ENCODE peak calls at places on chromosome 4, in five cellular contexts. C is tibial nerve, F is fibroblast of villous mesenchyme, S is AG04450, M is HCT116. E is an unnamed sample.

GRCh38 chr4:15402146-15402545 is 25.7 kb upstream of the C1QTNF7 start:
- DNase-seq in M (no peak), S (peak), F (peak), C (no peak), E (peak)

GRCh38 chr4:77251751-77252150 is 94.7 kb downstream of the CCNG2 start:
- DNase-seq in S (no peak), F (no peak), C (no peak), M (no peak), E (no peak)

GRCh38 chr4:137226900-137227299 is 305.4 kb downstream of the PCDH18 start:
- DNase-seq in S (no peak), C (no peak), F (peak), M (peak), E (no peak)

GRCh38 chr4:120801171-120801758 is 121.3 kb downstream of the PRDM5 start:
- DNase-seq in F (peak), S (peak), M (no peak), C (no peak), E (peak)

GRCh38 chr4:111986125-111986524 is 159.1 kb upstream of the FAM241A start:
- DNase-seq in S (no peak), C (no peak), F (no peak), M (no peak), E (no peak)

GRCh38 chr4:114563536-114564315 is 34.9 kb upstream of the UGT8 start:
- DNase-seq in C (no peak), M (no peak), S (no peak), F (no peak), E (peak)

GRCh38 chr4:150784305-150784704 is 202.4 kb downstream of the MAB21L2 start:
- DNase-seq in S (no peak), M (no peak), F (no peak), C (no peak), E (no peak)

GRCh38 chr4:147560632-147561031 is 56.6 kb upstream of the TMEM184C start:
- DNase-seq in S (no peak), C (no peak), F (peak), M (no peak), E (peak)

GRCh38 chr4:3205995-3206394 is 43.0 kb upstream of the MSANTD1 start:
- DNase-seq in C (no peak), M (no peak), F (no peak), S (no peak), E (no peak)

GRCh38 chr4:2390146-2390545 is 28.3 kb downstream of the ZFYVE28 start:
- DNase-seq in C (no peak), F (no peak), S (no peak), M (no peak), E (peak)

GRCh38 chr4:6910340-6910959 is 824 bp downstream of the TBC1D14 start:
- DNase-seq in C (no peak), S (no peak), M (no peak), F (no peak), E (no peak)

GRCh38 chr4:70739496-70740337 is 18.0 kb downstream of the RUFY3 start:
- DNase-seq in S (no peak), F (peak), C (no peak), M (no peak), E (no peak)

GRCh38 chr4:73086095-73086869 is 16.8 kb upstream of the COX18 start:
- DNase-seq in M (no peak), S (no peak), F (peak), C (no peak), E (no peak)

GRCh38 chr4:182808673-182809416 is 108.3 kb downstream of the DCTD start:
- DNase-seq in M (no peak), F (no peak), C (no peak), S (no peak), E (no peak)

GRCh38 chr4:108902769-108903168 is 139.9 kb upstream of the ETNPPL start:
- DNase-seq in M (no peak), F (no peak), C (no peak), S (no peak), E (no peak)

GRCh38 chr4:175656615-175657014 is 155.4 kb downstream of the GPM6A start:
- DNase-seq in C (no peak), F (peak), M (no peak), S (no peak), E (no peak)

GRCh38 chr4:137819964-137820383 is 287.7 kb upstream of the PCDH18 start:
- DNase-seq in C (no peak), F (peak), M (peak), S (peak), E (peak)

GRCh38 chr4:58807843-58808605 is 1697.8 kb upstream of the IGFBP7 start:
- DNase-seq in M (no peak), C (no peak), S (no peak), F (no peak), E (no peak)

GRCh38 chr4:88575222-88575621 is 17.1 kb upstream of the HERC3 start:
- DNase-seq in S (no peak), F (no peak), M (no peak), C (no peak), E (no peak)

GRCh38 chr4:88573995-88574394 is 18.3 kb upstream of the HERC3 start:
- DNase-seq in C (no peak), M (peak), F (peak), S (no peak), E (peak)

GRCh38 chr4:88567591-88567990 is 24.7 kb upstream of the HERC3 start:
- DNase-seq in S (no peak), M (no peak), C (no peak), F (peak), E (no peak)

GRCh38 chr4:88569944-88570455 is 22.3 kb upstream of the HERC3 start:
- DNase-seq in C (no peak), F (no peak), M (no peak), S (no peak), E (no peak)

DNA sequence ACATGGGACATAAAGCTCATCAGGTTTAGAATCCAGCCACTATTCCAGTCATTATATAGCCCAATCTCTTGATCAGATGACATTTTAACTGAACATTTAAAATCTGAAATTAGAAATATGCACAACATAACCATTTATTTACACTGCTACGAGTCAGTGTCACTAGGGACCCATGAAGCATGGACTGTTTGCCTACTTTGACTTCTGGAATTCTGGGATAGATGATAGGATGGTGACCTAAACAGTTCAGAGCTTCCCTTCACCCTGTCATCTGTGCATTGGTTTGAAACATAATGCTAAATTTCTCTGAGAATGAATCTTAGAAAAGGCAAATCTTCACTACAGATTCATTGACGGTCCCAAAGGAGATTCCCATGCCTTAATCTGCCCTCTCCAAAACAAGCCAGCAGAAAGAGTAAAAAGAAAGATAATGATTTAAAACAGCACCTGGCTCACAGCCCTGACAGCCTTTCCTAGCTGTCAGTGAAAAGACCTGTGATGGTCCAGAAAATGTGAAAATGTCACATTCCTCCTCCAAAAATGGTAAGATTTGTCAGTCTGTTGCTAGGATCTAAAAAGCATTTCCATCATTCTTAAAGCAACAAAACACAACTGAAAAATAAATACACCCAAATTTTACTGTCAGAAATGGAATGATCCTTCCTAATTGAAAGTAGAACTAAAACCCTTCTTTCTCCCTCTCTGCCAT is 18.8 kb upstream of the HERC3 start:
- DNase-seq in C (no peak), S (no peak), M (no peak), F (no peak), E (no peak)
- H3K4me3 ChIP-seq in C (no peak), S (no peak), M (no peak), F (no peak), E (no peak)

DNA sequence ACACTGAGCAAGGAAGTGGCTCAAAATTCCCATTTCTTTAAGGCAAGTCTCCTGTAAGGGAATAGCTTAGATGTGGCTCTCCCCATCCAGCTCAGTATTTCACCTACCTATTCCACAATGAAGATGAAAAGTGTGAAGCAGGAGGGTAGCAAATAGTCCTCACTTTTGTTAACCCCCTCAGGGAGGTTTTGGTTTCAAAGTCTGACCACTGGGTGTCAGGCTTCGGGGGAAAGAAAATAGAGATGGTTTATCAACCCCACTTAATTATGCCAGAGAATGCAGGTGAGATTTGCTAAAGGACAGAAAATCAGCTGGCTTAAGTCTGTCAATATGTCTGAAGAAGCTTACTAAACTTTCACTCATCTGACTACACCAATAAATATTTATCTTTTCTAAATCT is 69.5 kb downstream of the DHX15 start:
- DNase-seq in M (no peak), C (no peak), S (no peak), F (no peak), E (no peak)
- TF ChIP-seq CTCF in M (peak), C (no peak), S (peak), F (peak), E (peak)

GRCh38 chr4:173504181-173504503 is 25.9 kb downstream of the HAND2 start:
- DNase-seq in C (no peak), S (no peak), M (no peak), F (no peak), E (no peak)
- H3K4me3 ChIP-seq in C (no peak), S (no peak), M (no peak), F (no peak), E (no peak)

GRCh38 chr4:5199912-5200311 is 148.6 kb downstream of the STK32B start:
- DNase-seq in F (no peak), M (no peak), C (no peak), S (no peak), E (no peak)

GRCh38 chr4:5199142-5199541 is 147.9 kb downstream of the STK32B start:
- DNase-seq in C (no peak), S (no peak), M (no peak), F (no peak), E (no peak)

GRCh38 chr4:5198586-5198985 is 147.3 kb downstream of the STK32B start:
- DNase-seq in F (no peak), S (no peak), C (no peak), M (no peak), E (no peak)

GRCh38 chr4:5203309-5203708 is 152.0 kb downstream of the STK32B start:
- DNase-seq in M (no peak), C (no peak), S (no peak), F (no peak), E (no peak)

GRCh38 chr4:5200546-5200945 is 149.3 kb downstream of the STK32B start:
- DNase-seq in S (no peak), M (no peak), F (no peak), C (no peak), E (no peak)
- TF ChIP-seq CTCF in S (no peak), M (no peak), F (no peak), C (no peak), E (no peak)

GRCh38 chr4:184822356-184822755 is 3.4 kb downstream of the ACSL1 start:
- DNase-seq in C (no peak), S (no peak), M (no peak), F (no peak), E (no peak)
- H3K4me3 ChIP-seq in C (no peak), S (no peak), M (no peak), F (no peak), E (no peak)

GRCh38 chr4:139962130-139962684 is 191.8 kb downstream of the MAML3 start:
- DNase-seq in C (no peak), F (no peak), M (no peak), S (no peak), E (no peak)
- TF ChIP-seq CTCF in C (no peak), F (no peak), M (no peak), S (no peak), E (no peak)

GRCh38 chr4:103996059-103996458 is 276.3 kb upstream of the TACR3 start:
- DNase-seq in S (no peak), C (no peak), M (peak), F (no peak), E (peak)
- H3K4me3 ChIP-seq in S (no peak), C (no peak), M (peak), F (no peak), E (no peak)

DNA sequence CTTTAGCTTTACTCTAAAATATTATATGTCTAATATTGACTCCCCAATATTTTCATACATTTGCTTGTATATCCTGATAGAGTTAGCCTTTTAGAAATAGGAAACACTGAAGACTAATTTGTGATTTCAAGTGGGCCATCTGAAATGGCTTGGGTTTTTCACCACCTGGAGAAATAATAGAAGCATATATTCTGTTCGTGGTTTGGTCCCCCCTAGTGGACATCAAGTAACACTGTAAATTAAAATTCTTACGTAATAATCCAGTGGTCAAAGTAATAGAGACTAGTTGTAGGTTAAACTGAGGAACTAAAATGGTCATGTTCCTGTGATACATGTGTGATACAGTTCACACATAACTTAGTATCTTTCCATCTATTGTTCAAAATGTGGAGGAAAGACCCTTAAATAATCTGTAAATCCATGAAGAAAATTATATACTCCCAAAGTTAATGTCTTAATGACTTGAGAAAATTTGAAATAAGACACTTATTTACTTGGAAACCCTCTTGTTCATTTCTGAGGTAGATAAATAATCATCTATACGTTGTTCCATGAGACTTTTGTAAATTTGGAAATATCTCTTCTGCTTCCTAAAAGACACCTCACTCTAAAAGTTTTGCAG is 79.8 kb upstream of the SMARCAD1 start:
- DNase-seq in C (no peak), M (peak), F (peak), S (peak), E (peak)
- TF ChIP-seq CTCF in C (peak), M (peak), F (peak), S (peak), E (peak)

GRCh38 chr4:86453044-86453501 is 93.2 kb upstream of the MAPK10 start:
- DNase-seq in S (peak), F (peak), M (no peak), C (peak), E (peak)
- H3K4me3 ChIP-seq in S (peak), F (peak), M (no peak), C (peak), E (peak)

GRCh38 chr4:129926936-129927335 is 831.0 kb downstream of the C4orf33 start:
- DNase-seq in M (no peak), F (no peak), S (no peak), C (no peak), E (no peak)

GRCh38 chr4:129929984-129930383 is 834.0 kb downstream of the C4orf33 start:
- DNase-seq in S (no peak), C (no peak), M (no peak), F (no peak), E (no peak)

GRCh38 chr4:129929052-129929451 is 833.1 kb downstream of the C4orf33 start:
- DNase-seq in M (no peak), C (no peak), F (no peak), S (no peak), E (no peak)
- TF ChIP-seq CTCF in M (peak), C (no peak), F (no peak), S (no peak), E (peak)

E was measured in astrocyte of the spinal cord.